ENCODE peak calls at places on chromosomes 5 and 9, in eight cellular contexts. Y is MM.1S, D is mammary epithelial cell, O is neural progenitor cell, I is GM23248, C is IMR-90, S is SK-N-SH, X is endodermal cell. R is an unnamed sample. For H3K4me1, the result is how much of the 10 kb centered on the place peaks cover.

GRCh38 chr5:132460835-132461230 is 29.7 kb downstream of the IRF1 start:
- DNase-seq in Y (no peak), D (no peak), O (no peak), I (no peak), C (no peak), S (no peak), X (no peak), R (no peak)

GRCh38 chr5:62514510-62515119 is 64.0 kb upstream of the LRRC70 start:
- DNase-seq in Y (no peak), D (no peak), O (no peak), I (no peak), C (no peak), S (no peak), X (no peak), R (no peak)

GRCh38 chr5:76787237-76787636 is 31.6 kb upstream of the F2RL1 start:
- DNase-seq in Y (no peak), D (peak), O (no peak), I (peak), C (peak), S (no peak), X (no peak), R (no peak)

GRCh38 chr5:115393239-115393638 is 96.8 kb upstream of the CCDC112 start:
- DNase-seq in Y (no peak), D (no peak), O (no peak), I (no peak), C (no peak), S (no peak), X (no peak), R (no peak)

GRCh38 chr5:96265487-96265886 is 167.6 kb downstream of the PCSK1 start:
- DNase-seq in Y (no peak), D (no peak), O (no peak), I (no peak), C (no peak), S (no peak), X (no peak), R (no peak)

GRCh38 chr5:65721050-65721774 is 697 bp downstream of the SGTB start:
- DNase-seq in Y (no peak), D (peak), O (peak), I (peak), C (peak), S (peak), X (peak), R (no peak)

GRCh38 chr9:91720313-91720712 is 229.7 kb downstream of the ROR2 start:
- DNase-seq in Y (no peak), D (peak), O (no peak), I (peak), C (peak), S (no peak), X (peak), R (no peak)

GRCh38 chr5:127026166-127026565 is 4.2 kb downstream of the MARCHF3 start:
- DNase-seq in Y (no peak), D (no peak), O (no peak), I (no peak), C (no peak), S (no peak), X (no peak), R (no peak)

GRCh38 chr9:101326501-101326900 is 58.3 kb downstream of the BAAT start:
- DNase-seq in Y (peak), D (peak), O (no peak), I (peak), C (no peak), S (no peak), X (no peak), R (no peak)

GRCh38 chr9:100430286-100430940 is 3.5 kb downstream of the MSANTD3 start:
- DNase-seq in Y (no peak), D (no peak), O (no peak), I (peak), C (no peak), S (no peak), X (no peak), R (no peak)

GRCh38 chr5:154714271-154714986 is 40.7 kb upstream of the LARP1 start:
- DNase-seq in Y (peak), D (peak), O (no peak), I (peak), C (peak), S (no peak), X (no peak), R (peak)

GRCh38 chr9:129413537-129414376 is 207.1 kb downstream of the C9orf50 start:
- DNase-seq in Y (peak), D (peak), O (peak), I (peak), C (peak), S (peak), X (peak), R (peak)

GRCh38 chr9:129415954-129416651 is 204.8 kb downstream of the C9orf50 start:
- DNase-seq in Y (no peak), D (no peak), O (no peak), I (no peak), C (no peak), S (no peak), X (no peak), R (no peak)

GRCh38 chr9:129414377-129415021 is 206.4 kb downstream of the C9orf50 start:
- DNase-seq in Y (no peak), D (peak), O (peak), I (peak), C (peak), S (no peak), X (peak), R (no peak)

GRCh38 chr9:129416831-129417604 is 203.9 kb downstream of the C9orf50 start:
- DNase-seq in Y (no peak), D (no peak), O (peak), I (no peak), C (no peak), S (no peak), X (no peak), R (no peak)

DNA sequence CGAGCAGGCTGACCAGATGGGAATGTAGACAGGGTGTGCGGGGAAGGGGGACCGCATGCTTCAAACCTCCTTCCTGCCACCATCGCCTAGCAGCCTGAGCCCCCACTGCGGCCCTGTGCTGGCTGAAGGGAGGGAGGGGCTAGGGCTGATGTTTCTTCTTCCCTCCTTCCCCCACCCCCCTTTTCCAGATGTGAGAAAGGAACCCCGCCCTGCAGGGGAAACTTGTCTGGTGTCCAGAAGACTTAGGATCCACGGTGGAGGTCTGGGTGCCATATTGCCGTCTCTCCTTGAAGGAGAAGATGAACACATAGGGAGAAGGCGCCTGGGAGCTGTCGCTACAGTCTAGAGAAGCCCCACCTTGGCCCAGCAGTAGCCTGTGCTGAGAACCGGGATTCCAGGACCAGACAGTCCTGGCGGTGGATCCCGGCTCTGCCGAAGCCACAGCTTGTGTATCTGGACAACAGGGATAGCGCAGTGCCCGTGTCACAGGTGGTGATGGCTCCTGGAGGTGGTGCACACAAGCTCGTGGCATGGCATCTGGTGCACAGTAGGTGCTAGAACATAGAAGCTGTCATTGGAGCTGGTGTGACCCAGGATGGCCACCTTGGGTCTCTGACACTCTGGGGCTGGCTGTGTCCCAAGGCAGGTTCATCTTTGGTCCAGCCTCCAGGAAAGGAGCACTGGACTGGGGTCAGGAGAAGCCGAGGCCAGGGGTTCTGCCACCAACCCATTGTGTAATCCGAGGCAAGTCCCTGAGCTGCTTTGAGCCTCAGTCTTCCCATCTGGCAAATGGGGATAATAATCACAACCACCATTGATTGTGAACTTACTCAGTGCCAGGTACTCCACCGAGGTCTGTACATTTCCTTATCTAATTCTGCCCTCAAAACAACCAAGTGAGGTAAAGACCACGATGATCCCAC is 205.6 kb downstream of the C9orf50 start:
- DNase-seq in Y (no peak), D (no peak), O (no peak), I (no peak), C (no peak), S (no peak), X (no peak), R (no peak)
- H3K4me1 ChIP-seq in Y (under half), D (under half), O (under half), I (under half), C (under half), S (under half), X (under half), R (under half)

GRCh38 chr5:54619732-54620582 is 102.4 kb downstream of the SNX18 start:
- DNase-seq in Y (no peak), D (no peak), O (no peak), I (peak), C (peak), S (no peak), X (no peak), R (no peak)

GRCh38 chr5:54612711-54613110 is 95.2 kb downstream of the SNX18 start:
- DNase-seq in Y (no peak), D (no peak), O (peak), I (no peak), C (no peak), S (no peak), X (no peak), R (no peak)

GRCh38 chr5:54616031-54616430 is 98.5 kb downstream of the SNX18 start:
- DNase-seq in Y (no peak), D (peak), O (no peak), I (peak), C (peak), S (no peak), X (no peak), R (no peak)

GRCh38 chr5:54611290-54611951 is 93.9 kb downstream of the SNX18 start:
- DNase-seq in Y (no peak), D (no peak), O (no peak), I (peak), C (no peak), S (no peak), X (no peak), R (no peak)

GRCh38 chr5:54615381-54615780 is 97.8 kb downstream of the SNX18 start:
- DNase-seq in Y (no peak), D (no peak), O (no peak), I (no peak), C (no peak), S (no peak), X (no peak), R (no peak)
- H3K9ac ChIP-seq in Y (no peak), D (no peak), O (no peak), I (no peak), C (no peak), S (no peak), X (no peak), R (no peak)

DNA sequence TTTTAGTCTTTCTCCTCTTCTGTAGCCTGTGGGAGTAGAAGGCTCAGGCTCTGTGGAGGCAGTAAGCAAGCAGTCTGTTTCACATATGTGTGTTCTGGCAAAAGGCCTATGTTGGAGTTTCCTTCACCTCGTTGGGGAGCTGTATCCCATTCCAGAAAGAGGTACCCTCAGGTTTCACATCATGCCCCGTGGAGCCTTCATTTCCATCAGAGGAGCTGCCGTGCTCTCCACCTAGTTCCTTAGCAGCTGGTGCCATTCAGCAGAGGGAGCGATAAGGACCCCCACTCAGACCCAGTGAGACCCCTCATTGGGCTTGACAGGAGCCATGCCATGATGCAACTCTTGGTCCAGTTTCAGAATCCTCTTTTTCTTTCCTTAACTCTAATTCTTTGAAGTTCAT is 50.6 kb upstream of the ANGPTL2 start:
- DNase-seq in Y (no peak), D (no peak), O (no peak), I (no peak), C (no peak), S (no peak), X (peak), R (no peak)
- H3K4me1 ChIP-seq in Y (under half), D (under half), O (under half), I (under half), C (under half), S (under half), X (under half), R (under half)

GRCh38 chr5:140312791-140313189 is 9.9 kb upstream of the PFDN1 start:
- DNase-seq in Y (no peak), D (no peak), O (no peak), I (no peak), C (no peak), S (no peak), X (no peak), R (no peak)
- H3K9ac ChIP-seq in Y (no peak), D (peak), O (no peak), I (peak), C (no peak), S (peak), X (no peak), R (no peak)

GRCh38 chr5:16864566-16864965 is 71.5 kb downstream of the MYO10 start:
- DNase-seq in Y (no peak), D (no peak), O (no peak), I (peak), C (no peak), S (no peak), X (no peak), R (no peak)

GRCh38 chr5:16866220-16866619 is 69.9 kb downstream of the MYO10 start:
- DNase-seq in Y (no peak), D (no peak), O (no peak), I (no peak), C (no peak), S (peak), X (no peak), R (no peak)

GRCh38 chr5:16869821-16870796 is 66.0 kb downstream of the MYO10 start:
- DNase-seq in Y (no peak), D (peak), O (no peak), I (peak), C (peak), S (no peak), X (no peak), R (no peak)

GRCh38 chr5:16867585-16867953 is 68.5 kb downstream of the MYO10 start:
- DNase-seq in Y (no peak), D (no peak), O (no peak), I (no peak), C (no peak), S (no peak), X (no peak), R (no peak)

GRCh38 chr5:16866795-16867584 is 69.1 kb downstream of the MYO10 start:
- DNase-seq in Y (no peak), D (no peak), O (peak), I (no peak), C (peak), S (peak), X (peak), R (no peak)
- H3K4me1 ChIP-seq in Y (under half), D (under half), O (under half), I (under half), C (under half), S (under half), X (under half), R (under half)

DNA sequence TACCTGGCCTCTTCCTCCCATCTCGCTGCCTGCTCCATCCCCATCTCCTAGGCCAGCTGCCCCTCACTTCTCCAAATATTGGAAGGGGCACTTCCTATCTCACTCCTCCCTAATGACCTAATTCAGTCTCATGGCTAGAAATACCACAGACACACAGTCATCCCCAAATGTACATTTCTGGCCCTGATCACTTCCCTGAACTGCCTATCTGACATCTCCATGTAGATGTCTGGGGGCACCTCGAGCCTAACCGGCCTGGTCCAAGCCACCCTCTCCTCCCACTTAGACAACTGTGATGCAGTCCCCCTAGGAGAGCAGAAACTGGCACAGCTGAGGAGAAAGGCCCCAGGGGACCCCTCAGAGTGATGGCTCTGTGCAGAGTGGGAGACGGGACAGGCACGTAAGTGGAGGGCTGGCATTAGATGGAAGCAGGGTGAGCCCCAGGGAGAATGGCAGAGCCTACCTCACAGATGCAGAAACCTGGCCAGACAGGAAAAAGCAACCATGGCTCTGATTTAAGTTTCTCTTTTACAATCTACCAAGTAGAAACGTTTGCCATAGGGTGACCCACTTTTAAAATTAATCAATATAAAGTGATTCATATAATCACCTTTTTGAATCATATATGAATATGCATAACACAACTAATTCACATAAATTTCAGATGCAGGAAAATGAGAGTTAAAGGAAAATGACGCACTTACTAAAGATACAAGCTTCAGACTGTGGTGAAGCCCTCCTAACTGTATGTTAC is 22.1 kb downstream of the CAMSAP1 start:
- DNase-seq in Y (no peak), D (no peak), O (no peak), I (peak), C (peak), S (peak), X (no peak), R (no peak)
- H3K9ac ChIP-seq in Y (no peak), D (no peak), O (no peak), I (no peak), C (no peak), S (no peak), X (no peak), R (no peak)

GRCh38 chr9:21933865-21934264 is 60.3 kb downstream of the CDKN2A start:
- DNase-seq in Y (no peak), D (peak), O (no peak), I (peak), C (peak), S (no peak), X (no peak), R (no peak)
- H3K4me1 ChIP-seq in Y (under half), D (under half), O (under half), I (under half), C (under half), S (under half), X (under half), R (under half)

DNA sequence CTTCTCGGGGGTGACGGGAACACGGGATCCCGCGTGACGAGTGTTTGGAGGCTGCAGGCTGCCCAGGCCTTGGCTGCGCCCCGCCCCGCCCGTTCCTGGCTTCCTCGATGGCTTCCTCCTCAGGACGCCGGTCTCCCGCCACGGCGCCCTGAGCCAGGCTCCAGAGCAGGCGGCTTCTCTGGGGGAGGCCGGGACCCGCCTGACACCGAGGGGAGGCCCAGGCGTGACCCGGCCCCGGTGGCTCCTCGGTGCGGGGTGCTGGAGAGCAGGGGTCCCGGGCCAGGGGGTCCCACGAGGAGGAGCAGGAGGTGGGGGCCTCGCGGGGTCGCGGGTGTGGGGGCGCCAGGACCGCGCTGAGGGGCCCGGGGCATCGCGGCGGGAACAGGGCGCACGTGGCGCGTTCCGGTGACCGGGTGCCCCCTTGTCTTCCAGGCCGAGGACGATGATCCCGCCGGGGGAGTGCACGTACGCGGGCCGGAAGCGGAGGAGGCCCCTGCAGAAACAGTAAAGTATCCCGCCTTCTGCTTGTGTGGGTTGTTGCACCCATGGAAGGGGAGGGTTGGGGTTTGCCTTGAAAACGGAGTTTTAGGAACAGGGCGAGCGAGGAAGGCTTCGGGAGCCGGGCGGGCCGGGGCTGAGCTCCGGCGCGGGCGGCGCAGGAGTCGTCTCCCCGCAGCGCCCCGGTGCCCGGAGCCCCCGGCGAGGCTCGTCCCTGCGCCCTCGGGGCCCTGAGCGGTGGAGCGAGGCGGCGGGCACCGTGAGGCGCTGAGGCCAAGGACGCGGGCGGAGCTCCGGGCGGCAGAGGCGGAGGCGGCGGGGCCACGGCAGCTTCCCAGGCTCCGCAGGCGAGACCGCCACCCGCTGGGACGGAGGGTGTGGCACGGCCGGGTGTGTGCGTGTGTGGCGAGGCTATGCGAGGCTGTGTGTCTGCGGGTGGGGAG is 22.2 kb downstream of the AHRR start:
- DNase-seq in Y (peak), D (peak), O (peak), I (peak), C (peak), S (peak), X (peak), R (no peak)
- H3K9ac ChIP-seq in Y (no peak), D (no peak), O (no peak), I (peak), C (peak), S (no peak), X (no peak), R (peak)

R was measured in GM12878.